ENCODE peak calls at places on chromosome 16, in nine cellular contexts. C is sigmoid colon, B is endodermal cell, U is psoas muscle, V is stomach, R is right lobe of liver, S is pancreas, I is heart right ventricle, J is BJ. H is an unnamed sample.
A peak's percentile ranks its signal among the peaks of the same experiment; 100 is the strongest.

GRCh38 chr16:25064967-25065366 is 46.6 kb upstream of the LCMT1 start:
- DNase-seq in V (no peak), I (peak; percentile 16), S (no peak), C (peak; percentile 69), B (no peak), J (no peak), R (no peak), U (no peak), H (no peak)

GRCh38 chr16:26511463-26511862 is 555.3 kb upstream of the C16orf82 start:
- DNase-seq in C (no peak), S (no peak), I (no peak), J (no peak), V (no peak), U (no peak), R (no peak), B (no peak), H (no peak)

GRCh38 chr16:19166500-19166899 is 1.5 kb upstream of the SYT17 start:
- DNase-seq in I (no peak), B (no peak), J (no peak), R (no peak), V (no peak), U (no peak), C (no peak), S (no peak), H (no peak)

GRCh38 chr16:54957403-54957802 is 26.7 kb downstream of the IRX5 start:
- DNase-seq in J (no peak), I (no peak), U (no peak), B (peak; percentile 67), S (peak; percentile 11), R (no peak), V (peak; percentile 57), C (no peak), H (no peak)

GRCh38 chr16:54937673-54938350 is 7.1 kb downstream of the IRX5 start:
- DNase-seq in C (no peak), V (no peak), S (no peak), R (no peak), B (no peak), J (no peak), U (no peak), I (no peak), H (no peak)

GRCh38 chr16:86330906-86331305 is 179.4 kb upstream of the FOXF1 start:
- DNase-seq in J (no peak), S (no peak), I (no peak), U (no peak), C (no peak), R (no peak), V (no peak), B (no peak), H (no peak)

GRCh38 chr16:1497014-1497598 is 3.9 kb downstream of the TELO2 start:
- DNase-seq in J (no peak), I (no peak), U (no peak), V (no peak), B (no peak), S (no peak), C (peak; percentile 57), R (no peak), H (no peak)

GRCh38 chr16:70804153-70804728 is 3.3 kb upstream of the VAC14 start:
- DNase-seq in U (no peak), C (no peak), B (peak; percentile 21), S (no peak), R (no peak), I (no peak), V (no peak), J (peak; percentile 26), H (no peak)

GRCh38 chr16:85460983-85461813 is 151.9 kb upstream of the GSE1 start:
- DNase-seq in B (peak; percentile 68), R (no peak), C (no peak), U (peak; percentile 65), I (no peak), V (no peak), S (no peak), J (no peak), H (no peak)

DNA sequence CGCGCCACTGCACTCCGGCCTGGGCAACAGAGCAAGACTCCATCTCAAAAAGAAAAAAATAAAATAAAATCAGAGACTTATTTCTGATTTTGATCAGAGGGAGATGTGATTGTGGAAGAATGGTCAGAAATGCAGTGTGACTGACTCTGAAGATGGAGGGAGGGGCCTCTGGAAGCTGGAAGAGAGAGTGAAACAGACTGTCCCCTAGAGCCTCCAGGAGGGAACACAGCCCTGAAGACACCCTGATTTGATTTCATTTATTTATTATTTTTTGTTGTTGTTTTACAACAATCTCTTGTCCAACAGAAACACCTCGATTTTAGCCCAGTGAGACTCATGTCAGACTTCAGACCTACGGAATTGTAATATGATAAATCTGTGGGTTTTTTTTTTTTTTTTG is 26.1 kb downstream of the BCL7C start:
- DNase-seq in V (no peak), S (no peak), J (no peak), R (no peak), C (no peak), I (no peak), U (no peak), B (no peak), H (no peak)
- TF ChIP-seq CTCF in V (no peak), S (no peak), J (peak; percentile 17), R (no peak), C (no peak), I (no peak), U (no peak), B (peak; percentile 58), H (no peak)

GRCh38 chr16:50316848-50317630 is 50.7 kb downstream of the ADCY7 start:
- DNase-seq in C (no peak), J (no peak), B (no peak), S (no peak), I (no peak), V (no peak), U (no peak), R (no peak), H (no peak)

GRCh38 chr16:50320310-50320709 is 48.5 kb downstream of the BRD7 start:
- DNase-seq in J (no peak), V (no peak), I (no peak), B (no peak), U (no peak), R (no peak), C (no peak), S (no peak), H (no peak)

GRCh38 chr16:50316102-50316847 is 49.9 kb downstream of the ADCY7 start:
- DNase-seq in I (no peak), S (no peak), R (no peak), U (no peak), B (no peak), V (no peak), C (no peak), J (no peak), H (no peak)

GRCh38 chr16:50322333-50322732 is 46.5 kb downstream of the BRD7 start:
- DNase-seq in C (no peak), U (no peak), R (no peak), V (no peak), J (no peak), I (no peak), S (no peak), B (no peak), H (no peak)

DNA sequence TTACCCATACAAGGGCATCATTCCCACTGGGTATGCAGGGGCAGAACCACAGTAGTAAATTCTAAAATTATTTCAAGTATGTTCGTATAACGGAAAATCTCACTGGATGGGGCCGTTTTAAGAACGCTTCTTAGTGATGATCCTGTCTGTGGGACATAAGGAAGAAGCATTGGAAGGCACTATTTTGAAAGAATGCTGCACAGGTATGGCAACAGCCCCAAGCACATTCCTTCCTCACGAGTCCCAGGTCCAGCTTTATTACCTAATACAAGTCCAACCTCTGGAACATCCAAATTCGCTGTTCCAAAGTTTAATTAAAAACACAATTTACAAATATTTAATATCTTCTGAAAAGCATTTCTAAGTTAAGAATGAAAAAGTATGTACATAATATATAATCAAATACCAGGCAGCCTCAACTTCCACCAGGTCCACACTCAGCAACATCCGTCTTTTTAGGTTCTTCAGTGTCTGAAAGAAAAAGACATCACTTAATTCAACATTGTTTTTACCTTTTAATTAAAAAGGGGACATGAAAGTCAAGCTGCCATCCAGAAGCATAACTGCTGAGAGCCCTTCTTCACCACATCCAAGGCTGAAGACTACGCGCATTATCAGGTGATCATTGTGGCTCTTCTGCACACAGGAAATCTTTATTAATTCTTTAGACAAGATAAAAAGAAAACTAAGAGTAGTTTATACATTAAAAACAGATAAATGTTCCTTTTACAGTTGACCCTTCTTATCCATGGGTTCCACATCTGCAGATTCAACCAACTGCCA is 49.8 kb downstream of the BRD7 start:
- DNase-seq in B (no peak), U (no peak), V (no peak), J (no peak), R (no peak), C (no peak), I (no peak), S (no peak), H (no peak)
- H3K36me3 ChIP-seq in B (peaks cover 92% of the 10 kb centered on the region), U (peaks cover 98% of the 10 kb centered on the region), V (peaks cover 98% of the 10 kb centered on the region), J (peaks cover 25% of the 10 kb centered on the region), R (peaks cover 41% of the 10 kb centered on the region), C (peaks cover 84% of the 10 kb centered on the region), I (peaks cover 100% of the 10 kb centered on the region), S (peaks cover 80% of the 10 kb centered on the region), H (peaks cover 8% of the 10 kb centered on the region)

DNA sequence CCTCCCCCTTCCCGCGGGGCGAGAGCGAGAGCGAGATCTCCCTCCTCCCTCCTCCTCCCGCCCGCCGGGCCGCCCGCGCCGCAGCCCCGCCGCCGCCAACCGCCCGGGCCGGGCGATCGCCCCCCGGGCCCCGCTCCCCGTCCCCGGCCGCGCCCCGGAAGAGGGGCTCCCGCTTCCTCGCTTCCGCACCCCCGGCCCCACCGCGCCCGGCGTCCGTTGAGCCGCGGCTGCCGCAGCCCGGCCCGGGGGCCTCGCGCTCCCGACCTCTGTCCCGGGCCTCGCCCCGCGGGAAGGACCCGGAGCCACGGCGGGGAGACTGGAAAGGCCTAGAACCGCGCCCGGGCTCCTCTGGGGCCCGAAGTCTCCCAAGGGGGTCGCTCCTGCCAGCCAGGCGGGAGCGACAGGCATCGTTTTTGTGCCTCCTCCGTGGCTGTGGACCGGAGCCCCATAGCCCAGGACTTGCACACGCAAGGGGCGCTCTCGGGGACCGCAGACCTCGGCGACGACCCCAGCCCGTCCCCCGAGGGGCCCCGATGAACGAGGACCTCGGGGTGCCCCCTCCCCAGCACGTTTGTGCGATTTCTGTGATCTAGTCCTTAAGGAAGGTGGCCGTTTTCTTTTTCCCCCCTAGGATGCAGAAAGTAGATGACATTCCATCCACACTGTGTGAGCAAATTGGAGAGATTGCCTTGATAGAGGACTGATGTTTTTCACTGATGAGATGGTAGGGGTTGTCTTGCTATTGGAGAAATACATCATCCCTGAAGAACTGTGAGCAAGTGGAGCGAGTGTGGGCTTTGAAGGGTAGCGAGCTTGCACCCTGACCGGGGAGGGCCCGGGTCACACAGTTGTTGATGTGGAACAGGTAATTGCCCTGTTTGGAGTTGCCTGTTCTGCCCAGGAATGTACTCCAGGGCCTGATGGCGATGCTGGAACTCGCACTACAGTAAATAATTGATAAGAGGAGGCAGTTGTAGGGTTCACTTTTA is 610 bp downstream of the BANP start:
- DNase-seq in U (peak; percentile 52), J (no peak), R (no peak), B (peak; percentile 46), S (peak; percentile 40), V (no peak), C (no peak), I (no peak), H (peak; percentile 75)
- TF ChIP-seq CTCF in U (no peak), J (peak; percentile 39), R (no peak), B (peak; percentile 51), S (no peak), V (no peak), C (no peak), I (no peak), H (no peak)

GRCh38 chr16:46662123-46662522 is 26.9 kb downstream of the VPS35 start:
- DNase-seq in S (no peak), U (no peak), J (no peak), C (no peak), R (no peak), B (no peak), I (no peak), V (no peak), H (no peak)

GRCh38 chr16:46658925-46659324 is 30.1 kb downstream of the VPS35 start:
- DNase-seq in U (peak; percentile 21), I (peak; percentile 13), C (no peak), V (no peak), B (no peak), R (peak; percentile 59), J (no peak), S (no peak), H (peak; percentile 14)
- H3K36me3 ChIP-seq in U (peaks cover 66% of the 10 kb centered on the region), I (peaks cover 55% of the 10 kb centered on the region), C (peaks cover 57% of the 10 kb centered on the region), V (peaks cover 65% of the 10 kb centered on the region), B (peaks cover 73% of the 10 kb centered on the region), R (peaks cover 24% of the 10 kb centered on the region), J (peaks cover 8% of the 10 kb centered on the region), S (peaks cover 32% of the 10 kb centered on the region), H (peaks cover 3% of the 10 kb centered on the region)